ENCODE peak calls at places on chromosomes 4 and X, in five cellular contexts. Q is progenitor cell of endocrine pancreas, O is activated gamma-delta T cell treated with Interleukin-2 at 50 U/mL for 16 hours, L is foreskin melanocyte, E is ureter. G is an unnamed sample.

GRCh38 chr4:77861500-77861899 is 1.1 kb upstream of the MRPL1 start:
- DNase-seq in Q (no peak), O (no peak), L (no peak), E (no peak), G (no peak)

GRCh38 chr4:101346312-101346561 is 1.1 kb downstream of the PPP3CA start:
- DNase-seq in Q (no peak), O (peak; percentile 38), L (no peak), E (no peak), G (peak; percentile 80)

GRCh38 chr4:61583696-61584095 is 383.6 kb downstream of the ADGRL3 start:
- DNase-seq in Q (no peak), O (no peak), L (no peak), E (no peak), G (no peak)

GRCh38 chr4:81109356-81109755 is 78.8 kb downstream of the BMP3 start:
- DNase-seq in Q (no peak), O (no peak), L (no peak), E (no peak), G (no peak)

GRCh38 chr4:140497776-140498636 is at the start of gene MGAT4D:
- DNase-seq in Q (peak; percentile 15), O (no peak), L (no peak), E (no peak), G (no peak)

GRCh38 chr4:80931645-80932215 is 98.8 kb upstream of the BMP3 start:
- DNase-seq in Q (no peak), O (no peak), L (no peak), E (no peak), G (no peak)

GRCh38 chr4:119029847-119030535 is 105.6 kb upstream of the MYOZ2 start:
- DNase-seq in Q (no peak), O (no peak), L (no peak), E (no peak), G (no peak)

GRCh38 chrX:70219938-70220764 is 14.3 kb upstream of the AWAT1 start:
- DNase-seq in Q (no peak), O (no peak), L (no peak), E (no peak), G (no peak)

GRCh38 chrX:123962794-123963373 is 1.4 kb downstream of the STAG2 start:
- DNase-seq in Q (peak; percentile 55), O (peak; percentile 71), L (peak; percentile 76), E (peak; percentile 90), G (peak; percentile 59)

GRCh38 chr4:168499241-168499640 is 2.4 kb downstream of the PALLD start:
- DNase-seq in Q (no peak), O (no peak), L (no peak), E (no peak), G (no peak)

GRCh38 chr4:8707045-8707781 is 114.6 kb downstream of the CPZ start:
- DNase-seq in Q (no peak), O (no peak), L (no peak), E (peak; percentile 32), G (peak; percentile 15)

GRCh38 chr4:158873795-158874359 is 105.1 kb downstream of the FNIP2 start:
- DNase-seq in Q (no peak), O (no peak), L (no peak), E (no peak), G (no peak)

GRCh38 chrX:107574054-107574683 is 54.1 kb upstream of the PRPS1 start:
- DNase-seq in Q (no peak), O (no peak), L (peak; percentile 46), E (no peak), G (no peak)

GRCh38 chr4:3868146-3868840 is 102.1 kb downstream of the ADRA2C start:
- DNase-seq in Q (no peak), O (no peak), L (no peak), E (no peak), G (no peak)

GRCh38 chr4:4502694-4503311 is 39.0 kb downstream of the STX18 start:
- DNase-seq in Q (no peak), O (no peak), L (peak; percentile 68), E (no peak), G (peak; percentile 16)

GRCh38 chrX:68261060-68261672 is 172.1 kb downstream of the OPHN1 start:
- DNase-seq in Q (no peak), O (no peak), L (peak; percentile 93), E (no peak), G (no peak)

GRCh38 chrX:76802698-76803097 is 375.2 kb downstream of the MAGEE1 start:
- DNase-seq in Q (no peak), O (no peak), L (no peak), E (no peak), G (no peak)

GRCh38 chrX:68693481-68694410 is 46.3 kb downstream of the STARD8 start:
- DNase-seq in Q (peak; percentile 51), O (no peak), L (peak; percentile 53), E (peak; percentile 62), G (no peak)

G was measured in B cell.